ENCODE peak calls at places on chromosomes 13 and 19, in five cellular contexts. One of them, this sample, is unnamed. For H3K4me1, the result is how much of the 10 kb centered on the place peaks cover.

GRCh38 chr13:28411859-28412353 is 83.0 kb downstream of the FLT1 start:
- DNase-seq in aorta: no peak
- DNase-seq in ascending aorta: no peak
- DNase-seq in psoas muscle: no peak
- DNase-seq in sigmoid colon: no peak
- DNase-seq in this sample: no peak

GRCh38 chr13:80214521-80214941 is 126.4 kb downstream of the SPRY2 start:
- DNase-seq in aorta: no peak
- DNase-seq in ascending aorta: no peak
- DNase-seq in psoas muscle: no peak
- DNase-seq in sigmoid colon: no peak
- DNase-seq in this sample: no peak

GRCh38 chr13:42970824-42971669 is 21.0 kb downstream of the EPSTI1 start:
- DNase-seq in aorta: no peak
- DNase-seq in ascending aorta: no peak
- DNase-seq in psoas muscle: no peak
- DNase-seq in sigmoid colon: no peak
- DNase-seq in this sample: no peak

GRCh38 chr13:21971662-21972635 is 301.1 kb downstream of the FGF9 start:
- DNase-seq in aorta: no peak
- DNase-seq in ascending aorta: no peak
- DNase-seq in psoas muscle: no peak
- DNase-seq in sigmoid colon: no peak
- DNase-seq in this sample: no peak

GRCh38 chr13:65268009-65268408 is 1962.1 kb downstream of the PCDH9 start:
- DNase-seq in aorta: no peak
- DNase-seq in ascending aorta: no peak
- DNase-seq in psoas muscle: no peak
- DNase-seq in sigmoid colon: no peak
- DNase-seq in this sample: no peak

GRCh38 chr19:29477831-29478577 is 47.8 kb upstream of the VSTM2B start:
- DNase-seq in aorta: no peak
- DNase-seq in ascending aorta: no peak
- DNase-seq in psoas muscle: no peak
- DNase-seq in sigmoid colon: no peak
- DNase-seq in this sample: no peak

GRCh38 chr13:75687145-75687763 is 51.1 kb downstream of the LMO7 start:
- DNase-seq in aorta: no peak
- DNase-seq in ascending aorta: no peak
- DNase-seq in psoas muscle: no peak
- DNase-seq in sigmoid colon: no peak
- DNase-seq in this sample: no peak

GRCh38 chr19:18848860-18849661 is 17.3 kb downstream of the UPF1 start:
- DNase-seq in aorta: peak
- DNase-seq in ascending aorta: peak
- DNase-seq in psoas muscle: peak
- DNase-seq in sigmoid colon: peak
- DNase-seq in this sample: no peak

GRCh38 chr19:38597075-38597474 is 20.7 kb downstream of the MAP4K1 start:
- DNase-seq in aorta: no peak
- DNase-seq in ascending aorta: no peak
- DNase-seq in psoas muscle: no peak
- DNase-seq in sigmoid colon: no peak
- DNase-seq in this sample: no peak

GRCh38 chr13:33249066-33249465 is 36.5 kb downstream of the STARD13 start:
- DNase-seq in aorta: no peak
- DNase-seq in ascending aorta: no peak
- DNase-seq in psoas muscle: no peak
- DNase-seq in sigmoid colon: no peak
- DNase-seq in this sample: no peak

GRCh38 chr13:31200636-31200970 is 828 bp downstream of the B3GLCT start:
- DNase-seq in aorta: peak
- DNase-seq in ascending aorta: no peak
- DNase-seq in psoas muscle: peak
- DNase-seq in sigmoid colon: peak
- DNase-seq in this sample: no peak

GRCh38 chr19:45793178-45793564 is 526 bp upstream of the DMWD start:
- DNase-seq in aorta: no peak
- DNase-seq in ascending aorta: no peak
- DNase-seq in psoas muscle: no peak
- DNase-seq in sigmoid colon: no peak
- DNase-seq in this sample: no peak

GRCh38 chr13:110758195-110758594 is 44.7 kb downstream of the ING1 start:
- DNase-seq in aorta: no peak
- DNase-seq in ascending aorta: no peak
- DNase-seq in psoas muscle: no peak
- DNase-seq in sigmoid colon: no peak
- DNase-seq in this sample: no peak

GRCh38 chr13:34340534-34340933 is 522.6 kb downstream of the RFC3 start:
- DNase-seq in aorta: no peak
- DNase-seq in ascending aorta: no peak
- DNase-seq in psoas muscle: no peak
- DNase-seq in sigmoid colon: no peak
- DNase-seq in this sample: no peak

GRCh38 chr19:10643968-10644290 is 10.2 kb upstream of the ILF3 start:
- DNase-seq in aorta: no peak
- DNase-seq in ascending aorta: no peak
- DNase-seq in psoas muscle: no peak
- DNase-seq in sigmoid colon: no peak
- DNase-seq in this sample: no peak

GRCh38 chr13:76300688-76301087 is 585.5 kb downstream of the KCTD12 start:
- DNase-seq in aorta: no peak
- DNase-seq in ascending aorta: no peak
- DNase-seq in psoas muscle: no peak
- DNase-seq in sigmoid colon: no peak
- DNase-seq in this sample: no peak

GRCh38 chr19:37654118-37654517 is 1.1 kb downstream of the ZFP30 start:
- DNase-seq in aorta: no peak
- DNase-seq in ascending aorta: no peak
- DNase-seq in psoas muscle: no peak
- DNase-seq in sigmoid colon: no peak
- DNase-seq in this sample: no peak

GRCh38 chr19:17112271-17112670 is 36.7 kb downstream of the MYO9B start:
- DNase-seq in aorta: no peak
- DNase-seq in ascending aorta: no peak
- DNase-seq in psoas muscle: no peak
- DNase-seq in sigmoid colon: no peak
- DNase-seq in this sample: no peak

GRCh38 chr19:39150807-39151206 is 25.2 kb downstream of the PAK4 start:
- DNase-seq in aorta: no peak
- DNase-seq in ascending aorta: no peak
- DNase-seq in psoas muscle: no peak
- DNase-seq in sigmoid colon: no peak
- DNase-seq in this sample: no peak

GRCh38 chr19:14425696-14426138 is 6.6 kb upstream of the DDX39A start:
- DNase-seq in aorta: no peak
- DNase-seq in ascending aorta: no peak
- DNase-seq in psoas muscle: no peak
- DNase-seq in sigmoid colon: no peak
- DNase-seq in this sample: no peak
- H3K4me1 ChIP-seq in aorta: under half
- H3K4me1 ChIP-seq in ascending aorta: under half
- H3K4me1 ChIP-seq in psoas muscle: under half
- H3K4me1 ChIP-seq in sigmoid colon: under half
- H3K4me1 ChIP-seq in this sample: under half

GRCh38 chr19:48629599-48630288 is 7.4 kb downstream of the DBP start:
- DNase-seq in aorta: peak
- DNase-seq in ascending aorta: no peak
- DNase-seq in psoas muscle: peak
- DNase-seq in sigmoid colon: peak
- DNase-seq in this sample: peak

GRCh38 chr19:48627211-48627864 is 8.0 kb downstream of the SPHK2 start:
- DNase-seq in aorta: no peak
- DNase-seq in ascending aorta: no peak
- DNase-seq in psoas muscle: no peak
- DNase-seq in sigmoid colon: peak
- DNase-seq in this sample: no peak

GRCh38 chr19:48628486-48629296 is 8.5 kb downstream of the DBP start:
- DNase-seq in aorta: no peak
- DNase-seq in ascending aorta: no peak
- DNase-seq in psoas muscle: peak
- DNase-seq in sigmoid colon: peak
- DNase-seq in this sample: no peak

GRCh38 chr19:48629297-48629598 is 7.9 kb downstream of the DBP start:
- DNase-seq in aorta: no peak
- DNase-seq in ascending aorta: no peak
- DNase-seq in psoas muscle: peak
- DNase-seq in sigmoid colon: peak
- DNase-seq in this sample: no peak

GRCh38 chr19:48627865-48628314 is 8.6 kb downstream of the SPHK2 start:
- DNase-seq in aorta: no peak
- DNase-seq in ascending aorta: no peak
- DNase-seq in psoas muscle: no peak
- DNase-seq in sigmoid colon: peak
- DNase-seq in this sample: no peak
- H3K4me1 ChIP-seq in aorta: under half
- H3K4me1 ChIP-seq in ascending aorta: under half
- H3K4me1 ChIP-seq in psoas muscle: under half
- H3K4me1 ChIP-seq in sigmoid colon: under half
- H3K4me1 ChIP-seq in this sample: under half

GRCh38 chr19:5119297-5119998 is 150.5 kb downstream of the KDM4B start:
- DNase-seq in aorta: no peak
- DNase-seq in ascending aorta: no peak
- DNase-seq in psoas muscle: no peak
- DNase-seq in sigmoid colon: no peak
- DNase-seq in this sample: no peak

GRCh38 chr19:5122121-5122400 is 153.1 kb downstream of the KDM4B start:
- DNase-seq in aorta: no peak
- DNase-seq in ascending aorta: no peak
- DNase-seq in psoas muscle: no peak
- DNase-seq in sigmoid colon: no peak
- DNase-seq in this sample: no peak

GRCh38 chr19:5121286-5122120 is 152.6 kb downstream of the KDM4B start:
- DNase-seq in aorta: no peak
- DNase-seq in ascending aorta: no peak
- DNase-seq in psoas muscle: no peak
- DNase-seq in sigmoid colon: no peak
- DNase-seq in this sample: no peak

GRCh38 chr19:5120321-5120720 is 151.4 kb downstream of the KDM4B start:
- DNase-seq in aorta: no peak
- DNase-seq in ascending aorta: no peak
- DNase-seq in psoas muscle: no peak
- DNase-seq in sigmoid colon: no peak
- DNase-seq in this sample: no peak

GRCh38 chr19:5120833-5121232 is 151.9 kb downstream of the KDM4B start:
- DNase-seq in aorta: no peak
- DNase-seq in ascending aorta: no peak
- DNase-seq in psoas muscle: no peak
- DNase-seq in sigmoid colon: no peak
- DNase-seq in this sample: no peak
- H3K4me1 ChIP-seq in aorta: under half
- H3K4me1 ChIP-seq in ascending aorta: under half
- H3K4me1 ChIP-seq in psoas muscle: under half
- H3K4me1 ChIP-seq in sigmoid colon: under half
- H3K4me1 ChIP-seq in this sample: under half

GRCh38 chr13:97307882-97308624 is 85.9 kb downstream of the MBNL2 start:
- DNase-seq in aorta: no peak
- DNase-seq in ascending aorta: no peak
- DNase-seq in psoas muscle: no peak
- DNase-seq in sigmoid colon: no peak
- DNase-seq in this sample: no peak

GRCh38 chr13:97308735-97309429 is 86.7 kb downstream of the MBNL2 start:
- DNase-seq in aorta: no peak
- DNase-seq in ascending aorta: no peak
- DNase-seq in psoas muscle: no peak
- DNase-seq in sigmoid colon: no peak
- DNase-seq in this sample: no peak

GRCh38 chr13:97313481-97313880 is 91.3 kb downstream of the MBNL2 start:
- DNase-seq in aorta: no peak
- DNase-seq in ascending aorta: no peak
- DNase-seq in psoas muscle: no peak
- DNase-seq in sigmoid colon: no peak
- DNase-seq in this sample: no peak

GRCh38 chr13:97307544-97307881 is 85.4 kb downstream of the MBNL2 start:
- DNase-seq in aorta: no peak
- DNase-seq in ascending aorta: no peak
- DNase-seq in psoas muscle: no peak
- DNase-seq in sigmoid colon: no peak
- DNase-seq in this sample: no peak

DNA sequence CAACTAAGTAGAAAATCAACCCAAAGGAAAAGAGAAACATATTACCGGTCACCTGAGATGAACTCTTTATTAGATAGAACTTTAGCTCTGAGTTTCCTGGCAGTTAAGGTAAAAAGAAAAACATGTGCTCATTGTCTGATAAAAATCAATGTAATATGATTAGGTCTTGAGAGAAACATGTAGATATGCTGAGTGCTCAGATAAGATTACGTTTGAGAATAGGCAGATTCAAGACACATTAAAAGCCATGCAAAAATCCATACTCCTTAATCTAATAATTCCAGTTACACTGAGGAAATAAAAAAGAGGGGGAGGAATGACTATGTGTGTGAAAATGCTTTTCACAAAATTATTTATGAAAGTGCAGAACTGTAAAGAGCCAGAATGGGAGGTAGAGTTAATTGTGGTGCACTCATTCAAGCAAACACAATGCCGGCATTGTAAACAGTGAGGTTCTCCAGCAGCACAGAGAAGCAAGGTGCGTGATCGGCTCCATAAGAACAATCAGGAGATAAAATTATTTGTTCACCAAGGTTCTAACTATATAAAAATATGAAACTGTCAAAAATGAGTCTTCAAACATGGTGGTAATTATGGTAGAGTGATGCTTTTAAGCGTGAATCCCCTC is 88.8 kb downstream of the MBNL2 start:
- DNase-seq in aorta: no peak
- DNase-seq in ascending aorta: no peak
- DNase-seq in psoas muscle: no peak
- DNase-seq in sigmoid colon: no peak
- DNase-seq in this sample: no peak
- H3K4me1 ChIP-seq in aorta: under half
- H3K4me1 ChIP-seq in ascending aorta: under half
- H3K4me1 ChIP-seq in psoas muscle: half or more
- H3K4me1 ChIP-seq in sigmoid colon: under half
- H3K4me1 ChIP-seq in this sample: under half

This sample was measured in iPS DF 6.9.